ENCODE peak calls at places on chromosomes 11 and 22, in seven cellular contexts. G is sigmoid colon, Y is cardiac muscle cell, P is ovary, X is fibroblast of lung, F is Karpas-422, B is HCT116. W is an unnamed sample.

GRCh38 chr11:133636686-133637085 is 104.4 kb upstream of the OPCML start:
- DNase-seq in B (no peak), G (no peak), F (no peak), X (no peak), Y (no peak), P (no peak), W (peak; percentile 72)

GRCh38 chr11:25981998-25982397 is 349.9 kb upstream of the ANO3 start:
- DNase-seq in F (peak; percentile 89), G (no peak), Y (peak; percentile 53), P (no peak), B (no peak), X (peak; percentile 55), W (no peak)

GRCh38 chr11:44029507-44029845 is 18.3 kb upstream of the ACCSL start:
- DNase-seq in X (no peak), B (no peak), F (no peak), Y (no peak), P (no peak), G (no peak), W (no peak)

GRCh38 chr11:71372693-71373657 is 75.2 kb downstream of the DHCR7 start:
- DNase-seq in P (no peak), B (peak; percentile 2), F (peak; percentile 50), X (peak; percentile 19), Y (peak; percentile 14), G (no peak), W (no peak)

GRCh38 chr11:11308249-11308648 is 44.8 kb downstream of the CSNK2A3 start:
- DNase-seq in X (no peak), F (no peak), B (no peak), G (no peak), P (no peak), Y (no peak), W (no peak)

GRCh38 chr11:17014774-17015638 is 792 bp upstream of the PLEKHA7 start:
- DNase-seq in F (peak; percentile 45), B (peak; percentile 75), G (peak; percentile 52), Y (peak; percentile 56), P (no peak), X (peak; percentile 63), W (no peak)

GRCh38 chr11:133844217-133844616 is 1.1 kb downstream of the SPATA19 start:
- DNase-seq in X (no peak), B (no peak), G (no peak), P (no peak), F (no peak), Y (no peak), W (no peak)

GRCh38 chr11:59669611-59670009 is 773 bp upstream of the PATL1 start:
- DNase-seq in Y (no peak), X (peak; percentile 59), P (peak; percentile 51), F (no peak), B (no peak), G (peak; percentile 73), W (peak; percentile 86)

GRCh38 chr11:78131956-78132355 is 7.5 kb downstream of the ALG8 start:
- DNase-seq in P (no peak), Y (no peak), G (no peak), B (no peak), F (no peak), X (peak; percentile 65), W (no peak)

GRCh38 chr22:43743131-43743530 is 69.0 kb downstream of the EFCAB6 start:
- DNase-seq in P (no peak), F (peak; percentile 60), X (no peak), G (no peak), B (no peak), Y (peak; percentile 59), W (no peak)

GRCh38 chr22:23053912-23054530 is 16.3 kb upstream of the GNAZ start:
- DNase-seq in X (no peak), F (no peak), P (no peak), B (no peak), G (no peak), Y (no peak), W (no peak)

GRCh38 chr11:19389787-19390303 is 149.1 kb upstream of the E2F8 start:
- DNase-seq in Y (no peak), P (no peak), F (no peak), B (no peak), X (no peak), G (peak; percentile 73), W (no peak)

GRCh38 chr22:30884211-30885000 is 84.2 kb downstream of the MORC2 start:
- DNase-seq in P (no peak), F (no peak), G (peak; percentile 34), X (no peak), Y (no peak), B (no peak), W (no peak)

GRCh38 chr22:36009085-36009484 is 19.5 kb downstream of the RBFOX2 start:
- DNase-seq in G (no peak), P (no peak), B (no peak), X (peak; percentile 79), Y (no peak), F (peak; percentile 44), W (no peak)

GRCh38 chr11:60370811-60371297 is 7.5 kb upstream of the MS4A7 start:
- DNase-seq in Y (no peak), G (no peak), B (no peak), F (no peak), X (no peak), P (no peak), W (no peak)

GRCh38 chr11:58628446-58628845 is 6.0 kb downstream of the CNTF start:
- DNase-seq in B (no peak), P (no peak), F (no peak), G (no peak), X (peak; percentile 69), Y (no peak), W (no peak)
- H3K4me1 ChIP-seq in B (peaks cover 8% of the 10 kb centered on the region), P (peaks cover 7% of the 10 kb centered on the region), F (no peaks in the 10 kb centered on the region), G (peaks cover 13% of the 10 kb centered on the region), X (peaks cover 30% of the 10 kb centered on the region), Y (no peaks in the 10 kb centered on the region), W (peaks cover 3% of the 10 kb centered on the region)

DNA sequence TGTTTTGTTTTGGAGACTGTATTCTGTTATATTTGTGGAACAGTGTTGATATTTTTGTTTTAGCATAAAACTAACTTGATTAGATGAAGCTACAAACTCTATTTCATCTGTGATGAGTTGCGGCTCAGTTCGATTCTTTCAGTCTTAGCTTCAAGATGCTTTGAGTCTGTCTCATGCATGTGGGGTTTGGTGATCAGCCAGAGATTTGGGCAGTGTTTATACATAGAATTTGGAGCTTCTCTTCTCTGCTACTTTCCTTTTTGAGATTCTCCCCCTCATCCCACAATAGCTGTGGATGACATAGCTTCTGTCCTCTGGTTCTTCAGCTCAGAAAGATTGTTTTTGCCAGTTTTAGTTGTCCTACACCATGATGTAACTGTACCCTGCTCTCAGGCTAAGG is 90.4 kb downstream of the ARHGAP20 start:
- DNase-seq in G (no peak), Y (no peak), F (no peak), X (peak; percentile 30), B (no peak), P (no peak), W (no peak)
- H3K4me1 ChIP-seq in G (no peaks in the 10 kb centered on the region), Y (no peaks in the 10 kb centered on the region), F (no peaks in the 10 kb centered on the region), X (no peaks in the 10 kb centered on the region), B (no peaks in the 10 kb centered on the region), P (no peaks in the 10 kb centered on the region), W (no peaks in the 10 kb centered on the region)

GRCh38 chr11:118896921-118897591 is 13.4 kb downstream of the CXCR5 start:
- DNase-seq in F (no peak), X (no peak), G (no peak), P (no peak), B (no peak), Y (no peak), W (no peak)

GRCh38 chr11:118897721-118898310 is 14.1 kb downstream of the CXCR5 start:
- DNase-seq in Y (no peak), G (peak; percentile 56), P (no peak), F (no peak), B (no peak), X (no peak), W (no peak)

GRCh38 chr11:118899296-118899688 is 15.6 kb downstream of the CXCR5 start:
- DNase-seq in P (no peak), F (no peak), B (no peak), Y (no peak), G (no peak), X (no peak), W (peak; percentile 62)

GRCh38 chr11:118899706-118900360 is 16.1 kb downstream of the CXCR5 start:
- DNase-seq in G (peak; percentile 61), P (no peak), X (no peak), B (no peak), F (no peak), Y (no peak), W (peak; percentile 65)

DNA sequence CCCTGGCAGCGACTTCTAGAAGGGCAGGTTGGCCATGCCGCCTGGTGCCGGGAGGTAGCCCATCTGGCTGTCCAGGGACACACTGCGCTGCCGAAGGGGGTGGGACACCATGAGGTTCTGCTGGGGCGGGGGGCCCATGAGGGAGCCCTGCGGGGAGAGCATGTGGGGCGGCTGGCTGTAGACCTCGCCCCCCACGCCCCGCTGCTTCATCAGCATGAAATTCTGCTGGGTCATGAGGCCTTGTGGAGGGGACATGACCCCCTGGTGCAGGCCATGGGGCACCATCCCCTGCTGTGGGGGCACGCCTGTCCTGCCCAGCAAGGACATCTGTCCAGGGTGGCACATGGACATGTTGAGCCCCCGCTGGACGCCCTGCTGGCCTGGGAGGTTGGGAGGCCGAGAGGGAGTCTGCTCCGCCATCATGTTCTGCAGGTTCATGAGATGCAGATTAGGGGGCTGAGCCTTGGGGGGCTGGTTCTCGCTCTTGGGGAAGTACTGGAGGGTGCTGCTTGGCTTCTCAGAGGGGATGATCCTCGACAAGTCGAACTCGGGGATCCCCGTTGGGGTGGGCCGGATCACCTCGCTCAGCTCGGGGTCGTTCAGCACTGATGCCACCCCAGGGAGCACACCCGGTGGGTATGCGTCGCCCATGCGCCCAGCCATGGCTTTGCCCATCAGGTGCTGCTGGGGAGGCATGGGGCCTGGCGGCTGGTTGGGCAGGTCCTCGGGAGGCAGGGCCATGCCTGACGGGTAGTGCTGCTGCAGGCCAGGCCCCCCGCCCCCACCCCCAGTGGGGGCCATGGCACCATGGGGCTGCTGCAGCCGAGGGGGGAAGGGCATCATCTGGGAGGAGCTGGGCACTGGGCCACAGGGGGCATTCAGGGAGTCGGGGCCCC is 15.0 kb downstream of the CXCR5 start:
- DNase-seq in G (peak; percentile 67), B (no peak), P (no peak), F (no peak), X (no peak), Y (no peak), W (peak; percentile 78)
- H3K4me1 ChIP-seq in G (peaks cover 21% of the 10 kb centered on the region), B (no peaks in the 10 kb centered on the region), P (peaks cover 1% of the 10 kb centered on the region), F (peaks cover 6% of the 10 kb centered on the region), X (no peaks in the 10 kb centered on the region), Y (no peaks in the 10 kb centered on the region), W (no peaks in the 10 kb centered on the region)

DNA sequence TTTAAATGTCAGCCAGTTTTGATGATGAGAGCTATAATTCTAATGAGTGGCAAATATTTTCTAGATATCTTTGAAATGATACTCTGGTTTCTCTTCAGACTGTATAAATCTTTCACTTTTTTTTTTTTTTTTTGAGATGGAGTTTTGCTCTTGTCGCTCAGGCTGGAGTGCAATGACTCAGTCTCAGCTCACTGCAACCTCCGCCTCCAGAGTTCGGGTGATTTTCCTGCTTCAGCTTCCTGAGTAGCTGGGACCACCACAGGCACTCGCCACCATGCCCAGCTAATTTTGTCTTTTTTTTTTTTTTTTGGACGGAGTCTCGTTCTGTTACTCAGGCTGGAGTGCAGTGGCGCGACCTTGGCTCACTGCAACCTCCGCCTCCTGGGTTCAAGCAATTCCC is 113.6 kb downstream of the TEAD1 start:
- DNase-seq in Y (no peak), X (peak; percentile 93), P (no peak), F (no peak), G (no peak), B (no peak), W (no peak)
- H3K4me1 ChIP-seq in Y (peaks cover 35% of the 10 kb centered on the region), X (peaks cover 12% of the 10 kb centered on the region), P (peaks cover 15% of the 10 kb centered on the region), F (no peaks in the 10 kb centered on the region), G (peaks cover 23% of the 10 kb centered on the region), B (peaks cover 41% of the 10 kb centered on the region), W (no peaks in the 10 kb centered on the region)

DNA sequence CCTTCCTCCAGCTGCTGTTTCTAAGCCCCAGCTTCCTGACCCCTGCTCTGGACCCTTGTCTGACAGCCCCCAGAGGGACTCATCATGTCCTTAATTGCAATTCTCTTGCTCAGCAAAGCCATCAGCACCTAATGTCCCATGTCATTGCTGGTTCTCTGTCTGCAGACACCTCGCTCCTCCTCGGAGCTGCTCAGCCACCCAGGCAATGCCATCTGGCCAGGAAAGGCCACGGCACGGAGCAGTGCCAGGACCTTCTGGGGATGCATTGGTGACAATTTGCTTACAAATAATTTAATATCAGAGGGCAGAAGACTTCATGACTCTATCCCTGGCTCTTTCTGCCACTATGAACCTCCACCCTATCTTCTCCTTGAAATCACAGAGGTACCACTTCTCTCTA is 107.0 kb upstream of the THY1 start:
- DNase-seq in P (no peak), Y (no peak), B (no peak), G (no peak), F (no peak), X (no peak), W (no peak)
- H3K4me1 ChIP-seq in P (no peaks in the 10 kb centered on the region), Y (peaks cover 6% of the 10 kb centered on the region), B (no peaks in the 10 kb centered on the region), G (no peaks in the 10 kb centered on the region), F (peaks cover 4% of the 10 kb centered on the region), X (no peaks in the 10 kb centered on the region), W (peaks cover 16% of the 10 kb centered on the region)

W was measured in left lung.